ENCODE peak calls at places on chromosomes 6 and 20, in five cellular contexts. R is esophagus muscularis mucosa, G is body of pancreas, N is breast epithelium, K is gastrocnemius medialis. V is an unnamed sample. For H3K4me1, the result is how much of the 10 kb centered on the place peaks cover.

GRCh38 chr6:150354754-150355571 is 13.8 kb upstream of the IYD start:
- DNase-seq in G (no peak), N (no peak), R (no peak), K (no peak), V (peak)

GRCh38 chr6:29705389-29706231 is 17.6 kb upstream of the HLA-F start:
- DNase-seq in K (no peak), N (no peak), R (no peak), G (peak), V (no peak)

GRCh38 chr6:151034825-151035781 is 169.6 kb downstream of the MTHFD1L start:
- DNase-seq in R (no peak), N (no peak), K (no peak), G (no peak), V (peak)

GRCh38 chr6:25193147-25193864 is 85.9 kb upstream of the CARMIL1 start:
- DNase-seq in R (no peak), N (peak), G (peak), K (peak), V (peak)

GRCh38 chr20:5865604-5866003 is 84.7 kb downstream of the TRMT6 start:
- DNase-seq in K (no peak), R (no peak), G (no peak), N (no peak), V (no peak)

GRCh38 chr6:157155838-157156237 is 167.5 kb downstream of the TMEM242 start:
- DNase-seq in R (no peak), G (no peak), N (no peak), K (no peak), V (no peak)

GRCh38 chr6:446418-447366 is 55.1 kb downstream of the IRF4 start:
- DNase-seq in K (no peak), G (no peak), N (no peak), R (no peak), V (peak)

GRCh38 chr6:13272131-13273046 is 55.9 kb downstream of the TBC1D7 start:
- DNase-seq in K (peak), G (no peak), R (no peak), N (peak), V (peak)

GRCh38 chr6:106064103-106064502 is 22.0 kb upstream of the PRDM1 start:
- DNase-seq in R (peak), G (no peak), N (no peak), K (no peak), V (no peak)

GRCh38 chr20:33703498-33704137 is 16.5 kb downstream of the PXMP4 start:
- DNase-seq in K (no peak), G (no peak), N (no peak), R (no peak), V (no peak)

GRCh38 chr20:31551581-31552081 is 37.4 kb downstream of the HM13 start:
- DNase-seq in N (no peak), K (no peak), G (no peak), R (no peak), V (no peak)

GRCh38 chr6:121443953-121444590 is 8.6 kb downstream of the GJA1 start:
- DNase-seq in R (no peak), N (no peak), K (no peak), G (no peak), V (no peak)

GRCh38 chr6:113857565-113858066 is 471 bp downstream of the MARCKS start:
- DNase-seq in N (no peak), G (peak), K (no peak), R (no peak), V (peak)

GRCh38 chr6:167338551-167339117 is 13.7 kb downstream of the TTLL2 start:
- DNase-seq in G (no peak), N (no peak), R (no peak), K (no peak), V (no peak)
- H3K4me1 ChIP-seq in G (under half), N (under half), R (under half), K (under half), V (under half)

GRCh38 chr6:138719011-138719635 is 54.4 kb upstream of the CCDC28A start:
- DNase-seq in N (no peak), K (no peak), R (no peak), G (no peak), V (no peak)
- TF ChIP-seq POLR2A in N (no peak), K (no peak), R (no peak), G (no peak), V (no peak)

DNA sequence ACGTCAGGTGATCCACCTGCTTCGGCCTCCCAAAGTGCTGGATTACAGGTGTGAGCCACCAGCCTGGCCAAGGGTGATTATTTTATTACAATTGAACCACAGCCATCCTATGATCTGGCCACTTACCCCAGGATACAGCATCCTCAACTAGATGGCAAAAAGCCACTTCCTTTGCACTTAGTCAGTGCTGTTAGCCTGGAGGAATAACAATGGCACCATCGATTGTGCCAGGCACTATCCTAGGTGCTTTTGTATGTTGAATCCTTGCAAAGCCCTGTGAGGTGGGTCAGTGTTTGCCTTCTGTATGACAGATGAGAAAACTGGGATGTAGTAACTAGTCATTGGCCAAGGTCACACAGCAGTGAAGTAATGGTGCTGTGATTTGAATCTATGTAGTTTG is 11.2 kb upstream of the TTPAL start:
- DNase-seq in R (no peak), N (no peak), G (no peak), K (no peak), V (no peak)
- H3K4me1 ChIP-seq in R (under half), N (under half), G (under half), K (under half), V (under half)

GRCh38 chr20:50395258-50395729 is 114.9 kb upstream of the PTPN1 start:
- DNase-seq in R (peak), N (peak), K (peak), G (peak), V (peak)
- TF ChIP-seq POLR2A in R (no peak), N (no peak), K (peak), G (peak), V (no peak)

GRCh38 chr6:37170273-37171140 is 555 bp downstream of the PIM1 start:
- DNase-seq in K (peak), R (no peak), N (peak), G (peak), V (peak)

GRCh38 chr6:37168163-37168758 is 1.7 kb upstream of the PIM1 start:
- DNase-seq in R (no peak), K (no peak), N (no peak), G (no peak), V (no peak)

GRCh38 chr6:37169458-37170272 is at the start of gene PIM1:
- DNase-seq in K (peak), N (peak), G (peak), R (peak), V (peak)

GRCh38 chr6:37171141-37171969 is 1.4 kb downstream of the PIM1 start:
- DNase-seq in G (peak), N (peak), R (no peak), K (peak), V (peak)

GRCh38 chr6:37168809-37169457 is 1.0 kb upstream of the PIM1 start:
- DNase-seq in K (no peak), R (no peak), N (no peak), G (peak), V (peak)
- H3K4me1 ChIP-seq in K (under half), R (under half), N (under half), G (under half), V (under half)

DNA sequence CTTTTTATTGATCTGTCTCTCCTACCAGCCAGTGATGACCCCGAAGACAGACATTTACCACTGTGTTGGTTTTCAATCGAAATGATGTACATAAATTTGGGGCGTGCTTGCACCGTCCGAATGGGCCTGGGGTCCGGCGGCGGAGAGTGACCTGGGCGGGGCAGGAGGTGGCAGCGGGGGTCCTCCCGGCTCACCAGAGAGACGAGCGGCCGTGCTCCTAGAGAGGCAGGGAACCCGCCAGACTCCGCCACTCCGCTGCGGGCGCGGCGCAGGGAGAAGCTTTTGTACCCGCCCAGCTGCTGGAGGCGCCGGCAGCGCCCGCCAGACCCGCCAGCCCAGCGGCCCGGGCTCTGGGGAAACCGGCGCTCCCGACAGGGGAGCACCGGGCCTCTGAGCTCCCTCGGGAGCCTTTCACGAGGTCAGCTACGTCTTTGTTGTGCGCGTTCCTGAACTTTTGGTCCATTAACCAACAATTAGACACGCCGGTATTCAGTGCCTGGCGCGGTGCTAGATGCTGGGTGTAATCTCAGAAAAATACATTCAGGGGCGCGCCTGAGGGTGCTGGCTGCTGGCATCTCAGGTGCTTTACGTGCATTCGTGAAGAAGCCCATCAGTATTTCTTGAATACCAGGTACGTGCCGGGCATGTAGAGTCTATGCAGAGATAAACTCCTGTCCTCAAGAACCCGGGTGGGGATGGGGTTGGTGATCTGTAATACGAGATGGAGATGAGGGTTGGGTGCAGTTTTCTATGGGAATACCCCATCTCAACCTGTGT is at the start of gene PGBD1:
- DNase-seq in G (peak), R (no peak), N (peak), K (peak), V (peak)
- TF ChIP-seq POLR2A in G (peak), R (no peak), N (no peak), K (no peak), V (no peak)

GRCh38 chr6:36599791-36600209 is 5.6 kb downstream of the SRSF3 start:
- DNase-seq in R (no peak), N (peak), G (peak), K (peak), V (peak)

GRCh38 chr6:36598739-36599318 is 4.7 kb downstream of the SRSF3 start:
- DNase-seq in G (no peak), N (no peak), R (no peak), K (no peak), V (peak)

GRCh38 chr6:36598326-36598725 is 4.2 kb downstream of the SRSF3 start:
- DNase-seq in G (no peak), K (no peak), N (no peak), R (no peak), V (peak)

GRCh38 chr6:36603222-36604089 is 9.3 kb downstream of the SRSF3 start:
- DNase-seq in G (no peak), R (no peak), N (no peak), K (no peak), V (no peak)

GRCh38 chr6:36600564-36601146 is 6.5 kb downstream of the SRSF3 start:
- DNase-seq in R (no peak), G (no peak), K (no peak), N (no peak), V (no peak)
- H3K4me1 ChIP-seq in R (half or more), G (half or more), K (half or more), N (under half), V (under half)

GRCh38 chr20:50690562-50690978 is 772 bp downstream of the RIPOR3 start:
- DNase-seq in N (no peak), K (no peak), R (no peak), G (no peak), V (no peak)

GRCh38 chr20:50689864-50690263 is 1.5 kb downstream of the RIPOR3 start:
- DNase-seq in G (peak), R (no peak), N (no peak), K (peak), V (peak)

GRCh38 chr20:50692553-50692933 is 1.2 kb upstream of the RIPOR3 start:
- DNase-seq in N (no peak), R (no peak), K (no peak), G (no peak), V (no peak)

GRCh38 chr20:50691585-50692552 is 527 bp upstream of the RIPOR3 start:
- DNase-seq in G (no peak), R (no peak), N (no peak), K (no peak), V (peak)

GRCh38 chr20:50690979-50691584 is at the start of gene RIPOR3:
- DNase-seq in R (no peak), N (no peak), G (peak), K (peak), V (peak)
- TF ChIP-seq POLR2A in R (no peak), N (no peak), G (no peak), K (no peak), V (no peak)

V was measured in testis.